ENCODE peak calls at places on chromosome 21, in seven cellular contexts. N is naive thymus-derived CD4-positive, alpha-beta T cell; R is IMR-90; Z is heart left ventricle; L is NT2/D1; Q is stomach; T is suprapubic skin. C is an unnamed sample. For H3K36me3, the result is how much of the 10 kb centered on the place peaks cover.

GRCh38 chr21:27371688-27372331 is 404.9 kb upstream of the ADAMTS5 start:
- DNase-seq in Z (no peak), R (peak), T (no peak), Q (no peak), L (no peak), N (no peak), C (no peak)

GRCh38 chr21:15057290-15057689 is 7.5 kb downstream of the NRIP1 start:
- DNase-seq in R (no peak), Z (no peak), L (no peak), Q (no peak), N (no peak), T (no peak), C (no peak)

GRCh38 chr21:38699048-38699447 is 106.7 kb upstream of the ETS2 start:
- DNase-seq in Q (no peak), T (no peak), Z (no peak), N (no peak), L (peak), R (no peak), C (no peak)

GRCh38 chr21:40276001-40276400 is 408.8 kb downstream of the PCP4 start:
- DNase-seq in R (no peak), Z (no peak), Q (no peak), T (no peak), N (no peak), L (no peak), C (no peak)

GRCh38 chr21:14448784-14449183 is 65.8 kb upstream of the HSPA13 start:
- DNase-seq in N (no peak), L (no peak), T (no peak), Z (no peak), Q (no peak), R (no peak), C (no peak)

GRCh38 chr21:26810266-26810665 is 34.9 kb downstream of the ADAMTS1 start:
- DNase-seq in Q (no peak), R (peak), Z (no peak), T (no peak), N (no peak), L (no peak), C (no peak)

GRCh38 chr21:27569831-27570230 is 602.9 kb upstream of the ADAMTS5 start:
- DNase-seq in R (no peak), L (no peak), Z (no peak), N (no peak), Q (no peak), T (no peak), C (no peak)

GRCh38 chr21:25871566-25871965 is 136.8 kb downstream of the GABPA start:
- DNase-seq in T (no peak), Z (no peak), L (no peak), N (no peak), R (no peak), Q (no peak), C (no peak)

GRCh38 chr21:40685121-40685630 is 161.8 kb downstream of the DSCAM start:
- DNase-seq in L (no peak), Z (peak), R (no peak), Q (no peak), N (no peak), T (no peak), C (no peak)

GRCh38 chr21:39386194-39386593 is 37.3 kb upstream of the HMGN1 start:
- DNase-seq in N (no peak), Z (no peak), T (peak), R (no peak), L (no peak), Q (peak), C (peak)

GRCh38 chr21:38753114-38754100 is 52.3 kb upstream of the ETS2 start:
- DNase-seq in N (no peak), Q (no peak), T (no peak), L (no peak), Z (no peak), R (no peak), C (no peak)

GRCh38 chr21:26659181-26659580 is 86.1 kb upstream of the CYYR1 start:
- DNase-seq in Q (no peak), R (no peak), T (no peak), Z (no peak), L (no peak), N (no peak), C (no peak)

GRCh38 chr21:14942801-14943490 is 121.9 kb downstream of the NRIP1 start:
- DNase-seq in Q (no peak), Z (no peak), R (peak), T (no peak), L (no peak), N (no peak), C (no peak)

GRCh38 chr21:38766987-38767722 is 38.6 kb upstream of the ETS2 start:
- DNase-seq in R (no peak), Z (no peak), L (no peak), Q (peak), T (no peak), N (peak), C (peak)

GRCh38 chr21:43740497-43741156 is 21.7 kb downstream of the PDXK start:
- DNase-seq in T (no peak), R (no peak), L (peak), N (no peak), Z (no peak), Q (peak), C (no peak)

GRCh38 chr21:36065497-36066036 is 4.3 kb upstream of the CBR1 start:
- DNase-seq in R (peak), T (no peak), Z (no peak), N (no peak), L (no peak), Q (no peak), C (peak)

GRCh38 chr21:17853393-17854275 is 34.5 kb upstream of the C21orf91 start:
- DNase-seq in Z (no peak), T (no peak), Q (no peak), R (no peak), N (no peak), L (no peak), C (no peak)

GRCh38 chr21:26026113-26026512 is 144.5 kb downstream of the APP start:
- DNase-seq in R (no peak), T (no peak), L (no peak), Q (no peak), N (no peak), Z (no peak), C (no peak)

GRCh38 chr21:41360072-41360821 is 1.6 kb upstream of the MX2 start:
- DNase-seq in Q (peak), R (peak), Z (no peak), L (no peak), N (no peak), T (peak), C (peak)

GRCh38 chr21:14559144-14559543 is 13.0 kb upstream of the SAMSN1 start:
- DNase-seq in R (no peak), Q (no peak), T (no peak), L (no peak), N (no peak), Z (no peak), C (no peak)

GRCh38 chr21:40841524-40842196 is 5.3 kb downstream of the DSCAM start:
- DNase-seq in N (no peak), L (peak), T (no peak), Q (peak), R (no peak), Z (peak), C (peak)

GRCh38 chr21:14862794-14863720 is 201.7 kb downstream of the NRIP1 start:
- DNase-seq in N (no peak), R (peak), Z (no peak), T (no peak), L (no peak), Q (no peak), C (no peak)

GRCh38 chr21:27681038-27681437 is 714.1 kb upstream of the ADAMTS5 start:
- DNase-seq in N (no peak), R (peak), Z (no peak), T (no peak), L (no peak), Q (no peak), C (no peak)

GRCh38 chr21:38186869-38187268 is 69.9 kb upstream of the KCNJ15 start:
- DNase-seq in N (no peak), L (no peak), Z (no peak), T (no peak), R (no peak), Q (no peak), C (no peak)

GRCh38 chr21:28385845-28386244 is 606.8 kb downstream of the LTN1 start:
- DNase-seq in T (no peak), Q (no peak), R (no peak), N (no peak), Z (no peak), L (no peak), C (no peak)

GRCh38 chr21:38954450-38955059 is 148.8 kb downstream of the ETS2 start:
- DNase-seq in N (no peak), Q (peak), R (no peak), T (no peak), L (no peak), Z (no peak), C (no peak)

GRCh38 chr21:25360593-25360992 is 246.7 kb downstream of the MRPL39 start:
- DNase-seq in R (no peak), L (no peak), Q (no peak), N (no peak), Z (no peak), T (no peak), C (no peak)

GRCh38 chr21:21712761-21713558 is 714.8 kb downstream of the NCAM2 start:
- DNase-seq in N (no peak), R (peak), T (no peak), L (no peak), Z (no peak), Q (no peak), C (no peak)

GRCh38 chr21:23247334-23247733 is 2249.1 kb downstream of the NCAM2 start:
- DNase-seq in Z (no peak), R (no peak), L (no peak), N (no peak), T (no peak), Q (no peak), C (no peak)

GRCh38 chr21:38793060-38793459 is 12.7 kb upstream of the ETS2 start:
- DNase-seq in R (no peak), Q (no peak), Z (no peak), T (no peak), N (no peak), L (no peak), C (no peak)

GRCh38 chr21:26433386-26433785 is 139.7 kb downstream of the CYYR1 start:
- DNase-seq in Z (no peak), L (no peak), R (no peak), N (no peak), T (no peak), Q (no peak), C (no peak)

GRCh38 chr21:45178072-45178608 is 103.8 kb downstream of the ADARB1 start:
- DNase-seq in R (no peak), Z (no peak), N (no peak), L (no peak), T (no peak), Q (no peak), C (no peak)
- H3K36me3 ChIP-seq in R (half or more), Z (half or more), N (under half), L (half or more), T (under half), Q (under half), C (under half)

GRCh38 chr21:33432496-33432895 is 29.3 kb downstream of the IFNGR2 start:
- DNase-seq in Q (no peak), R (no peak), Z (no peak), N (no peak), L (no peak), T (no peak), C (no peak)
- H3K36me3 ChIP-seq in Q (under half), R (half or more), Z (half or more), N (under half), L (half or more), T (half or more), C (under half)

GRCh38 chr21:16534408-16535099 is 804.8 kb downstream of the USP25 start:
- DNase-seq in L (no peak), R (peak), Z (peak), N (no peak), Q (peak), T (peak), C (peak)

GRCh38 chr21:16536661-16537359 is 807.0 kb downstream of the USP25 start:
- DNase-seq in Z (no peak), L (no peak), R (peak), N (no peak), T (no peak), Q (no peak), C (no peak)

GRCh38 chr21:16533692-16534407 is 804.1 kb downstream of the USP25 start:
- DNase-seq in Z (no peak), T (no peak), L (no peak), N (no peak), Q (no peak), R (no peak), C (no peak)

GRCh38 chr21:16532841-16533240 is 803.1 kb downstream of the USP25 start:
- DNase-seq in T (no peak), Z (no peak), L (no peak), N (no peak), R (peak), Q (no peak), C (no peak)

DNA sequence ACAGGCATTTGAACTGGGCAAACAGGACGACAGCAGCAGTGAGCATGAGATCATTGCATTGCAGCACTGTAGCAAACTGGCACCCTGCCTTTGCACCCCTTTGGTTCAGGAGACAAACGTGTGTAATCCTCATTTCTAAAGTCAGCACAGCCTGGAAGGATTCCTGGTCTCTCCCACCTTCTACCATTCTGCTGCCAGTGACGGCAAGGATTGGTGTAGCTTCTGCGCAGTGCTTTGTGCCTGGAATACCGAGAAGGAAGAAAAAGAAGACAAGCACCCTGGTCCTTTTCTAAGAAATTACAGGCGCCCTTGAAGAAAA is 805.3 kb downstream of the USP25 start:
- DNase-seq in T (peak), Q (peak), R (peak), Z (peak), L (no peak), N (no peak), C (peak)
- H3K36me3 ChIP-seq in T (under half), Q (under half), R (under half), Z (under half), L (under half), N (under half), C (under half)

GRCh38 chr21:31700040-31700439 is 31.9 kb downstream of the SCAF4 start:
- DNase-seq in N (no peak), T (no peak), R (no peak), Z (no peak), L (no peak), Q (no peak), C (no peak)
- H3K36me3 ChIP-seq in N (under half), T (half or more), R (under half), Z (half or more), L (half or more), Q (under half), C (under half)

DNA sequence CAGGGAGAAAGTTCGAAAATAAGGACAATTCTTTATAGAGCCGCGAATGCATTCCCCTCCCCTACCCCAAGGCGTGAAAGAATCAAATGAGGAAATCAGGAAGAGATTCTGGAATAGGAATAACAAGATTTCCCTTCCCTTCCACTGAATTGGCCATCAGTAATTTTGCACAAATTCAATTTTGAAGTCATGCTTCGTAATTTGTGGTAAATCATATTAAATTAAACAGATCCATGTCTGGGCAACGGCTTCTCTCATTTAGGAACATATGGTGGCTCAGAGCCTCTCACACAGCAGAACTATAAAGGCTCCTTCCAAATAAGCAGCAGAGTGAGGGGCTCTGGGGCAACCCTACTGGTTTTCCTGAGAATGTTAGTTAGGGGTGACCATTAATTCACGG is 152.9 kb downstream of the CLIC6 start:
- DNase-seq in T (no peak), Z (no peak), L (no peak), R (no peak), Q (no peak), N (no peak), C (no peak)
- H3K36me3 ChIP-seq in T (under half), Z (under half), L (half or more), R (half or more), Q (under half), N (under half), C (under half)

DNA sequence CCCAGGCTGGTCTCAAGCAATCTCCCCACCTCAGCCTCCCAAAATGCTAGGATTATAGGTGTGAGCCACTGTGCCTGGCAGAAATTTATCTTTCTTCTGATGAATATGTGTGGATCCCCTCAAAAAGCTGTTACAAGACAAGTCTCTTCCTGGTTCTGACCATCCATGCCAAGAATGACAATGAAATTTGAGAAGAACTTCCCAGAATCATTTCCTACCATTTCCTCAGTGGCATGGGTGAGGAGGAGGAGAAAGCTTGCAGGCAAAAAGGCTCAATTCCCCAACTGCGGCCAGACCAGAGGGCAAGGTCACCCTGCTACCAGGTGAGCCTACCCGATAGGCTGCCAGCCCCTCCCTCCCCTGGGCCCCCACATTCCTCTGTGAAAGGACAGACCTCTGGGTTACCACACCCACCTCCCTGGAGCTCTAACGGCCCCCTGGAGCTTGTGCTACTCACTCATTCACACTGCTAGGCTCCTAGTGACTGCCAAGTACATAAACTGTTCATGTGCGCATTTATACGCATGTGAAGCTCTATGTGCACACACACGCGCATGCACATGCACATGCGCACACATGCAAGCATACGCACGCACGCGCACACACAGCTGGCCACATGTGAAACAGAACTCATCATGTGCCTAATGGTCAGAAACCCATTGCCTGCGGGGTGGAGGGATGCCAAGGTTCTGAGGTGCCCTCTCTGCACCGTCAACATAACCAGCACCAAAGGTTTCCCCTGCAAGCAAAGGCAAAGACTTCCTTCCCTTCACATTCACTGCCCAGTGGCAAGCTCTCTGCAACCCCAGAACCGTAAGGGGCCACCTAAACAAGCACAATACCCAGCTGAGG is 17.1 kb downstream of the MRAP start:
- DNase-seq in Q (no peak), N (no peak), T (no peak), R (no peak), Z (no peak), L (no peak), C (no peak)
- H3K36me3 ChIP-seq in Q (half or more), N (under half), T (half or more), R (half or more), Z (half or more), L (half or more), C (under half)

DNA sequence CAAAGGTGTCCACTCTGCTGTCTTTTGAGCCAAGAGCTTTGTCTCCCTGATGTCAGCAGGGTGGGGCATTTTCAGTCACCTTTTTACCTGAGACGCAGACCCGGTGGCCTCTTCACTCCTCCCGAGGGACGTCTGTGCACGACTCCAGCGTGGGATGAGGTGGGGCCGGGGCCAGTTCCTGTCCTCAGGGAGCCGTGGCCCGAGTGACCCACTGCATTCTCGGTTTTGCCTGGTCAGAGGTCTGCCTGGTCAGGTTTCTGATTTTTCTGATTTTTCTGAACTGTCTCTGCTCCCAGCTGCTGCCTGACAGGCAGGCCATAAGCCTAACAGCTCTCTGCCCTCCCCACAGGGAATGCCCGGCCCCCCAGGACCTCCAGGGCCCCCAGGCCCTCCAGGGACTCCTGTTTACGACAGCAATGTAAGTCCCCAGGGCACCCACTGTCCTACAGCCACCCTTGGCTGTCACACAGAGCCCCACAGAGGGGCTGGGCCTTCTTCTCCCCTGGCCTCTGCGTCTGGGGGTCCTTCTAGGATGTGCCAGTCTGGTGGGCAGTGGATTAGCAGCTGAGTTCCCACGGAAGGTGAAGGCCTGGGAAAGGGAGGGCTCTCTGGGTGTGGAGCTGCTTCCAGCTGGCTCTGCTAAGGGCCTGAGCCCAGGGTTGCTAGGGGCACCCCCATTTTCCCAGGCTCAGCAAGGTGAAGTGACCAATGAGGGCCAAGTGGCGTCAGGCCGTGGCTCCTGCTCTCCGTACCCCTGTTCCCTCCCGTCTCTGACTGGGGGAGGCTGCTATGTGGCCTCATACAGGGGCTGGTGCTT is 45.9 kb downstream of the SLC19A1 start:
- DNase-seq in L (no peak), N (no peak), Z (no peak), T (peak), Q (no peak), R (no peak), C (peak)
- H3K36me3 ChIP-seq in L (half or more), N (under half), Z (under half), T (half or more), Q (under half), R (half or more), C (under half)

GRCh38 chr21:42722808-42723470 is 69.5 kb downstream of the PDE9A start:
- DNase-seq in L (no peak), R (no peak), Z (no peak), N (no peak), Q (no peak), T (no peak), C (peak)
- H3K36me3 ChIP-seq in L (under half), R (under half), Z (under half), N (under half), Q (under half), T (under half), C (under half)

GRCh38 chr21:37087188-37087587 is 14.1 kb downstream of the TTC3 start:
- DNase-seq in Q (no peak), Z (no peak), R (peak), N (peak), L (no peak), T (no peak), C (peak)
- H3K36me3 ChIP-seq in Q (under half), Z (under half), R (under half), N (under half), L (under half), T (under half), C (under half)

GRCh38 chr21:34845521-34846213 is 176.9 kb downstream of the CLIC6 start:
- DNase-seq in Q (peak), R (peak), L (no peak), Z (no peak), T (no peak), N (no peak), C (peak)
- H3K36me3 ChIP-seq in Q (under half), R (under half), L (under half), Z (under half), T (under half), N (under half), C (under half)

C was measured in mucosa of descending colon.